ENCODE peak calls at places on chromosomes 12 and 14, in four cellular contexts. T is WTC11, Y is K562, I is SK-N-SH. Q is an unnamed sample.

GRCh38 chr14:84533181-84533580 is 996.8 kb upstream of the FLRT2 start:
- DNase-seq in T (no peak), Y (no peak), I (no peak), Q (no peak)

GRCh38 chr12:4114986-4115385 is 158.6 kb upstream of the CCND2 start:
- DNase-seq in T (no peak), Y (no peak), I (no peak), Q (no peak)

GRCh38 chr14:71399057-71399487 is 491.8 kb downstream of the PCNX1 start:
- DNase-seq in T (no peak), Y (no peak), I (no peak), Q (no peak)

GRCh38 chr12:27552886-27553560 is 29.0 kb downstream of the PPFIBP1 start:
- DNase-seq in T (no peak), Y (no peak), I (no peak), Q (no peak)

GRCh38 chr14:93683241-93683640 is 105.0 kb downstream of the PRIMA1 start:
- DNase-seq in T (peak), Y (peak), I (peak), Q (peak)

GRCh38 chr14:34713681-34714319 is 593 bp downstream of the CFL2 start:
- DNase-seq in T (no peak), Y (peak), I (no peak), Q (no peak)

GRCh38 chr14:47857646-47858045 is 182.2 kb upstream of the MDGA2 start:
- DNase-seq in T (no peak), Y (no peak), I (no peak), Q (no peak)

GRCh38 chr14:106269029-106269428 is 742.6 kb downstream of the TMEM121 start:
- DNase-seq in T (no peak), Y (no peak), I (no peak), Q (no peak)

GRCh38 chr12:68180792-68181744 is 21.5 kb upstream of the IFNG start:
- DNase-seq in T (no peak), Y (no peak), I (no peak), Q (no peak)

GRCh38 chr12:46818654-46819053 is 7.1 kb downstream of the SLC38A4 start:
- DNase-seq in T (no peak), Y (no peak), I (no peak), Q (no peak)

GRCh38 chr12:30830751-30831150 is 76.0 kb upstream of the CAPRIN2 start:
- DNase-seq in T (no peak), Y (no peak), I (no peak), Q (no peak)

DNA sequence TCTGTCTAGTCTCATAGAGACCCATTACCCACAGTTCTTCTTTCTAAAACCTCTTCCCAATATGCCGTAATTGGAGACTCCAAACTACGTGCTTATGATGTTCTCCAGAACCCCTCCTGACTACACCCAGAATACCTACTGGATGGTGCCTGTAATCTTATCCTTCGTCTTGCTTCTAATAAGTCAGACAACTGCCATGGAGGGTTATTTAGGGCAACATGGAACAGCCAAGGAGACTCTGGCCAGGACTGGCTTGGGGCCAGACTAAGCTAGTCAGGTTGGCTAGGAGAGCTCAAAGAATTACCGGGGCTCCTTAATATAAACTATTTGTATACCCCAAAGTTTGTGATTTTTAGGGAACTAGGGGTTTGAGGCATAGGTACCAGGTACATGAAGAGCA is 6.8 kb downstream of the PFKM start:
- DNase-seq in T (no peak), Y (no peak), I (no peak), Q (no peak)
- TF ChIP-seq TEAD4 in T (no peak), Y (no peak), I (no peak), Q (no peak)

GRCh38 chr14:104333903-104334811 is 195.8 kb downstream of the KIF26A start:
- DNase-seq in T (no peak), Y (no peak), I (no peak), Q (no peak)

GRCh38 chr14:104332634-104333270 is 194.4 kb downstream of the KIF26A start:
- DNase-seq in T (no peak), Y (no peak), I (no peak), Q (no peak)

GRCh38 chr14:104334812-104335161 is 196.4 kb downstream of the KIF26A start:
- DNase-seq in T (no peak), Y (no peak), I (no peak), Q (no peak)

GRCh38 chr14:104329793-104330192 is 191.4 kb downstream of the KIF26A start:
- DNase-seq in T (no peak), Y (no peak), I (no peak), Q (no peak)

GRCh38 chr14:104331871-104332605 is 193.7 kb downstream of the KIF26A start:
- DNase-seq in T (no peak), Y (no peak), I (no peak), Q (peak)
- TF ChIP-seq TEAD4 in T (no peak), Y (no peak), I (no peak), Q (no peak)

GRCh38 chr14:102966256-102966655 is 43.8 kb downstream of the AMN start:
- DNase-seq in T (no peak), Y (no peak), I (no peak), Q (no peak)

GRCh38 chr14:102967506-102967795 is 45.0 kb downstream of the AMN start:
- DNase-seq in T (no peak), Y (no peak), I (no peak), Q (no peak)

GRCh38 chr14:102968306-102968705 is 45.8 kb downstream of the AMN start:
- DNase-seq in T (no peak), Y (no peak), I (no peak), Q (no peak)

GRCh38 chr14:102965282-102965681 is 42.8 kb downstream of the AMN start:
- DNase-seq in T (no peak), Y (no peak), I (no peak), Q (no peak)

DNA sequence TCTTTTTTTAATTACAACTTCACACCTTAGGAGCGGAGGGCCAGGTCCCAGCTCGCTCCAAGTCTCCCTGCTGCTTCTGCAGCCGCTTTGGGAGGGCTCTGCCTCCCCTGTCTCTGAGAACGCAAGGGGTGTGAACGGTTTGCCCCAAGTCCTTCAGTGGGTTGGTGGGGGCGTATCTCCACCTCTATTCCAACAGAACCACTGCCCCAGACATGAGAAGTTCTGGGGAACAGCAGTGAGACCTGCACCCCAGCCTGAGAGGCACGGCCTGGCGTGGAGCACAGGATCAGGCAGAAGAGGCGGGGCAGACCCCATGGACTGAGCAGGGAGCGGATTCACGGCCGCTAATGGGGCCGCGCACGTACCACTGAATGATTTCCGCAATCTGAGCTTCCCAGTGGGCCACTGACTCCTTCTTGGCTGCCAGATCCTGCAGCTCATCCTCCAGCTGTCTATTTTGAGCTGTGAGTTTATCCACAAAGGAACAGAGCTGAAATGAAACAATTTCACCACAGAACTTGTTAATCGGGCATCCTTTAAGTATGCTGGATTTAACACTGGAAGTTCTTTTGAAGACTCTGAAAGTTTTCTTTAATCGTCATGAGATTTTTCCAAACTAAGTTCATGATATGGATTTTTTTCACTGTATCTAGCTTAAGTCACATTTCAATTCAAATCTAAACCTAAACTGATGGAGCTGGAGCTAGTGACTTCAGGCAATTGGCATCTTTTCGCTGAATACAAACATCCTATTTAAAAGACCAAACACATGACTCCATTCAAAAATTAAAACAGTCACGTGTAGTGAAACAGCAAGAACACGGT is 44.4 kb downstream of the AMN start:
- DNase-seq in T (no peak), Y (no peak), I (no peak), Q (no peak)
- TF ChIP-seq TEAD4 in T (no peak), Y (no peak), I (no peak), Q (no peak)

GRCh38 chr12:12821975-12822374 is 8.8 kb downstream of the DDX47 start:
- DNase-seq in T (no peak), Y (no peak), I (no peak), Q (no peak)

GRCh38 chr12:12823811-12824210 is 10.7 kb downstream of the DDX47 start:
- DNase-seq in T (no peak), Y (no peak), I (no peak), Q (no peak)

GRCh38 chr12:12819752-12820311 is 6.7 kb downstream of the DDX47 start:
- DNase-seq in T (no peak), Y (peak), I (no peak), Q (no peak)

GRCh38 chr12:12822886-12823285 is 9.7 kb downstream of the DDX47 start:
- DNase-seq in T (no peak), Y (no peak), I (no peak), Q (no peak)

GRCh38 chr12:12823308-12823707 is 10.2 kb downstream of the DDX47 start:
- DNase-seq in T (no peak), Y (no peak), I (no peak), Q (no peak)
- TF ChIP-seq TEAD4 in T (no peak), Y (no peak), I (peak), Q (no peak)

GRCh38 chr12:117685115-117685926 is 283.5 kb downstream of the KSR2 start:
- DNase-seq in T (peak), Y (peak), I (peak), Q (peak)
- TF ChIP-seq TEAD4 in T (no peak), Y (no peak), I (peak), Q (no peak)

DNA sequence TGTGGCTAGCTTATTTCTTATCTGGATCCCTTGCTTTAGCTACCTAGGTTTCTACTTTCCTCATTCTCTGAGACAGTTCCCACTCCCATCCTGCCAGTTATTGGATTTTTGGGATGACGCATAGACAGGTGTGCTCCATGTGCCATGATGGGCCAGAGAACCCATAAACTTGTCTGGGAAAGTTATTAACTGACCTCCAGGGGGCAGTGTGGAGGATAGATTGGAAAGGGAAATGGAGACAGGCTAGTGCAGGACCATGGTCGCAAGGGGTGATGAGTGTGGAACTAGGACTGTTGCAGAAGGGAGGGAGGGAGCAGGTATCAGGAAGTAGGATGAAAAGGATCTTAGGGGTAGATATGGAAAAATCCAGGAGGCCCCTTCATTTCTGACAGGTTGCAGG is 80.3 kb downstream of the ESRRB start:
- DNase-seq in T (peak), Y (peak), I (peak), Q (peak)
- TF ChIP-seq TEAD4 in T (no peak), Y (no peak), I (no peak), Q (no peak)